ENCODE peak calls at places on chromosomes 7 and 10, in four cellular contexts. One of them, this sample, is unnamed.
A peak's percentile ranks its signal among the peaks of the same experiment; 100 is the strongest.

GRCh38 chr7:1505731-1506550 is 1.8 kb upstream of the INTS1 start:
- DNase-seq in keratinocyte: no peak
- DNase-seq in GM13977: peak; percentile 61
- DNase-seq in NAMALWA: peak; percentile 89
- DNase-seq in this sample: no peak

GRCh38 chr10:13593560-13593959 is 6.8 kb downstream of the PRPF18 start:
- DNase-seq in keratinocyte: no peak
- DNase-seq in GM13977: no peak
- DNase-seq in NAMALWA: no peak
- DNase-seq in this sample: no peak

GRCh38 chr7:16919440-16919839 is 37.7 kb upstream of the AGR3 start:
- DNase-seq in keratinocyte: no peak
- DNase-seq in GM13977: no peak
- DNase-seq in NAMALWA: no peak
- DNase-seq in this sample: no peak

GRCh38 chr7:112088484-112089016 is 117.6 kb downstream of the DOCK4 start:
- DNase-seq in keratinocyte: no peak
- DNase-seq in GM13977: no peak
- DNase-seq in NAMALWA: no peak
- DNase-seq in this sample: no peak

GRCh38 chr7:32583791-32584190 is 88.5 kb downstream of the AVL9 start:
- DNase-seq in keratinocyte: no peak
- DNase-seq in GM13977: no peak
- DNase-seq in NAMALWA: no peak
- DNase-seq in this sample: no peak

GRCh38 chr7:100604976-100605911 is 3.1 kb downstream of the PCOLCE start:
- DNase-seq in keratinocyte: no peak
- DNase-seq in GM13977: no peak
- DNase-seq in NAMALWA: no peak
- DNase-seq in this sample: no peak

GRCh38 chr7:77537136-77537594 is at the start of gene PTPN12:
- DNase-seq in keratinocyte: no peak
- DNase-seq in GM13977: no peak
- DNase-seq in NAMALWA: no peak
- DNase-seq in this sample: no peak

GRCh38 chr10:133166828-133167692 is 7.0 kb downstream of the KNDC1 start:
- DNase-seq in keratinocyte: no peak
- DNase-seq in GM13977: no peak
- DNase-seq in NAMALWA: no peak
- DNase-seq in this sample: no peak

GRCh38 chr7:29122750-29123149 is 23.6 kb downstream of the CPVL start:
- DNase-seq in keratinocyte: no peak
- DNase-seq in GM13977: no peak
- DNase-seq in NAMALWA: no peak
- DNase-seq in this sample: no peak

GRCh38 chr7:82131224-82131623 is 312.4 kb downstream of the CACNA2D1 start:
- DNase-seq in keratinocyte: no peak
- DNase-seq in GM13977: no peak
- DNase-seq in NAMALWA: no peak
- DNase-seq in this sample: no peak

GRCh38 chr7:157080111-157080730 is 58.5 kb upstream of the UBE3C start:
- DNase-seq in keratinocyte: no peak
- DNase-seq in GM13977: no peak
- DNase-seq in NAMALWA: no peak
- DNase-seq in this sample: no peak

GRCh38 chr10:84574101-84574500 is 245.7 kb downstream of the CCSER2 start:
- DNase-seq in keratinocyte: no peak
- DNase-seq in GM13977: no peak
- DNase-seq in NAMALWA: no peak
- DNase-seq in this sample: no peak

GRCh38 chr7:153840861-153841260 is 211.3 kb upstream of the DPP6 start:
- DNase-seq in keratinocyte: no peak
- DNase-seq in GM13977: no peak
- DNase-seq in NAMALWA: no peak
- DNase-seq in this sample: no peak

GRCh38 chr10:119198438-119198837 is 8.9 kb upstream of the GRK5 start:
- DNase-seq in keratinocyte: no peak
- DNase-seq in GM13977: peak; percentile 40
- DNase-seq in NAMALWA: peak; percentile 33
- DNase-seq in this sample: no peak

GRCh38 chr10:47041401-47042198 is 130.4 kb downstream of the PTPN20 start:
- DNase-seq in keratinocyte: no peak
- DNase-seq in GM13977: no peak
- DNase-seq in NAMALWA: no peak
- DNase-seq in this sample: no peak

GRCh38 chr7:10412426-10413019 is 561.1 kb upstream of the PHF14 start:
- DNase-seq in keratinocyte: no peak
- DNase-seq in GM13977: peak; percentile 26
- DNase-seq in NAMALWA: peak; percentile 80
- DNase-seq in this sample: no peak

GRCh38 chr7:29854257-29854938 is 48.1 kb downstream of the WIPF3 start:
- DNase-seq in keratinocyte: no peak
- DNase-seq in GM13977: no peak
- DNase-seq in NAMALWA: no peak
- DNase-seq in this sample: no peak

GRCh38 chr7:82032899-82033298 is 263.1 kb upstream of the HGF start:
- DNase-seq in keratinocyte: no peak
- DNase-seq in GM13977: no peak
- DNase-seq in NAMALWA: no peak
- DNase-seq in this sample: no peak

GRCh38 chr10:96587255-96588059 is 645 bp upstream of the TM9SF3 start:
- DNase-seq in keratinocyte: no peak
- DNase-seq in GM13977: no peak
- DNase-seq in NAMALWA: peak; percentile 74
- DNase-seq in this sample: no peak

GRCh38 chr10:87623191-87623590 is 36.5 kb upstream of the PAPSS2 start:
- DNase-seq in keratinocyte: no peak
- DNase-seq in GM13977: no peak
- DNase-seq in NAMALWA: no peak
- DNase-seq in this sample: no peak

GRCh38 chr7:129222064-129222463 is 2.8 kb upstream of the AHCYL2 start:
- DNase-seq in keratinocyte: no peak
- DNase-seq in GM13977: no peak
- DNase-seq in NAMALWA: peak; percentile 44
- DNase-seq in this sample: no peak

GRCh38 chr10:120587061-120587460 is 130.0 kb downstream of the PLPP4 start:
- DNase-seq in keratinocyte: no peak
- DNase-seq in GM13977: no peak
- DNase-seq in NAMALWA: no peak
- DNase-seq in this sample: no peak

GRCh38 chr7:43729214-43729923 is at the start of gene COA1:
- DNase-seq in keratinocyte: peak; percentile 42
- DNase-seq in GM13977: peak; percentile 71
- DNase-seq in NAMALWA: peak; percentile 93
- DNase-seq in this sample: peak; percentile 72

GRCh38 chr10:47165168-47165710 is 134.8 kb upstream of the GDF10 start:
- DNase-seq in keratinocyte: no peak
- DNase-seq in GM13977: no peak
- DNase-seq in NAMALWA: no peak
- DNase-seq in this sample: no peak

GRCh38 chr7:149595078-149595477 is 97.5 kb upstream of the ZNF746 start:
- DNase-seq in keratinocyte: no peak
- DNase-seq in GM13977: no peak
- DNase-seq in NAMALWA: no peak
- DNase-seq in this sample: no peak